ENCODE peak calls at places on chromosomes 7 and 10, in nine cellular contexts. S, G, X, Q, C, W, M, H and A are unnamed samples.

GRCh38 chr10:16909271-16909767 is 92.1 kb upstream of the RSU1 start:
- DNase-seq in S (no peak), G (no peak), X (no peak), Q (no peak), C (no peak), W (no peak), M (no peak), H (no peak), A (no peak)

GRCh38 chr10:112262556-112262955 is 20.6 kb upstream of the TECTB start:
- DNase-seq in S (no peak), G (no peak), X (no peak), Q (no peak), C (no peak), W (no peak), M (no peak), H (no peak), A (no peak)

GRCh38 chr10:26486985-26487850 is 49.1 kb downstream of the APBB1IP start:
- DNase-seq in S (peak; percentile 65), G (peak; percentile 63), X (peak; percentile 73), Q (peak; percentile 61), C (peak; percentile 74), W (peak; percentile 38), M (no peak), H (no peak), A (no peak)

GRCh38 chr10:86139066-86139657 is 227.4 kb downstream of the GRID1 start:
- DNase-seq in S (no peak), G (no peak), X (peak; percentile 3), Q (no peak), C (peak; percentile 60), W (no peak), M (peak; percentile 52), H (no peak), A (peak; percentile 89)

GRCh38 chr10:17292375-17292774 is 64.3 kb downstream of the VIM start:
- DNase-seq in S (no peak), G (no peak), X (no peak), Q (no peak), C (no peak), W (no peak), M (no peak), H (no peak), A (no peak)

GRCh38 chr10:126247454-126247975 is 140.8 kb downstream of the ADAM12 start:
- DNase-seq in S (peak; percentile 65), G (no peak), X (no peak), Q (peak; percentile 94), C (peak; percentile 75), W (no peak), M (no peak), H (no peak), A (no peak)

GRCh38 chr7:77687747-77688144 is 8.5 kb upstream of the RSBN1L start:
- DNase-seq in S (no peak), G (no peak), X (peak; percentile 33), Q (no peak), C (no peak), W (no peak), M (no peak), H (no peak), A (no peak)

GRCh38 chr7:95772771-95773581 is 622 bp downstream of the DYNC1I1 start:
- DNase-seq in S (no peak), G (no peak), X (no peak), Q (no peak), C (peak; percentile 32), W (no peak), M (peak; percentile 33), H (no peak), A (peak; percentile 62)

GRCh38 chr10:26485150-26485941 is 47.2 kb downstream of the APBB1IP start:
- DNase-seq in S (no peak), G (no peak), X (no peak), Q (no peak), C (peak; percentile 17), W (no peak), M (no peak), H (no peak), A (no peak)

GRCh38 chr7:12770227-12770975 is 83.0 kb downstream of the ARL4A start:
- DNase-seq in S (no peak), G (no peak), X (no peak), Q (no peak), C (no peak), W (no peak), M (no peak), H (no peak), A (peak; percentile 12)

GRCh38 chr10:7708832-7709231 is 5.7 kb downstream of the ITIH2 start:
- DNase-seq in S (no peak), G (no peak), X (no peak), Q (no peak), C (no peak), W (no peak), M (no peak), H (no peak), A (no peak)

GRCh38 chr7:143263266-143264195 is at the start of gene GSTK1:
- DNase-seq in S (peak; percentile 94), G (peak; percentile 57), X (peak; percentile 75), Q (peak; percentile 70), C (peak; percentile 90), W (peak; percentile 78), M (peak; percentile 79), H (peak; percentile 62), A (peak; percentile 87)

GRCh38 chr7:32677593-32677992 is 182.3 kb downstream of the AVL9 start:
- DNase-seq in S (no peak), G (no peak), X (no peak), Q (no peak), C (no peak), W (no peak), M (no peak), H (no peak), A (no peak)

GRCh38 chr10:115931301-115931700 is 341.7 kb downstream of the GFRA1 start:
- DNase-seq in S (no peak), G (no peak), X (no peak), Q (no peak), C (no peak), W (no peak), M (no peak), H (no peak), A (no peak)

GRCh38 chr10:69571618-69572158 is 1.5 kb downstream of the NEUROG3 start:
- DNase-seq in S (no peak), G (no peak), X (no peak), Q (no peak), C (no peak), W (no peak), M (peak; percentile 60), H (no peak), A (peak; percentile 75)
- H3K4me3 ChIP-seq in S (no peak overlapping the region), G (peak overlapping the region; percentile 62), X (no peak overlapping the region), Q (no peak overlapping the region), C (no peak overlapping the region), W (no peak overlapping the region), M (peak overlapping the region; percentile 30), H (no peak overlapping the region), A (peak overlapping the region; percentile 39)

GRCh38 chr10:80351220-80351619 is 5.3 kb downstream of the DYDC1 start:
- DNase-seq in S (no peak), G (no peak), X (no peak), Q (no peak), C (no peak), W (no peak), M (no peak), H (no peak), A (no peak)

GRCh38 chr10:80359644-80360043 is 3.1 kb downstream of the DYDC2 start:
- DNase-seq in S (no peak), G (no peak), X (no peak), Q (no peak), C (no peak), W (no peak), M (no peak), H (no peak), A (no peak)

GRCh38 chr10:80356563-80356999 is at the start of the genes DYDC1 and DYDC2:
- DNase-seq in S (peak; percentile 48), G (no peak), X (peak; percentile 39), Q (no peak), C (peak; percentile 81), W (peak; percentile 4), M (peak; percentile 94), H (peak; percentile 33), A (peak; percentile 92)

GRCh38 chr10:80357804-80358125 is 1.2 kb downstream of the DYDC2 start:
- DNase-seq in S (no peak), G (no peak), X (no peak), Q (no peak), C (no peak), W (no peak), M (no peak), H (no peak), A (no peak)

GRCh38 chr10:80357000-80357803 is 621 bp downstream of the DYDC2 start:
- DNase-seq in S (no peak), G (no peak), X (no peak), Q (no peak), C (peak; percentile 49), W (no peak), M (peak; percentile 66), H (no peak), A (peak; percentile 85)
- H3K4me3 ChIP-seq in S (peak overlapping the region; percentile 26), G (peak overlapping the region; percentile 37), X (no peak overlapping the region), Q (no peak overlapping the region), C (peak overlapping the region; percentile 32), W (no peak overlapping the region), M (peak overlapping the region; percentile 50), H (no peak overlapping the region), A (peak overlapping the region; percentile 50)

GRCh38 chr7:132752431-132752830 is 176.2 kb upstream of the PLXNA4 start:
- DNase-seq in S (no peak), G (no peak), X (no peak), Q (no peak), C (no peak), W (no peak), M (no peak), H (no peak), A (no peak)

GRCh38 chr7:132751282-132751647 is 175.0 kb upstream of the PLXNA4 start:
- DNase-seq in S (no peak), G (no peak), X (no peak), Q (no peak), C (no peak), W (no peak), M (peak; percentile 65), H (no peak), A (peak; percentile 54)

GRCh38 chr7:132750530-132751281 is 174.4 kb upstream of the PLXNA4 start:
- DNase-seq in S (no peak), G (no peak), X (no peak), Q (no peak), C (peak; percentile 16), W (no peak), M (no peak), H (no peak), A (no peak)

GRCh38 chr7:132745510-132745909 is 169.2 kb upstream of the PLXNA4 start:
- DNase-seq in S (no peak), G (no peak), X (no peak), Q (no peak), C (no peak), W (no peak), M (no peak), H (no peak), A (no peak)

GRCh38 chr7:132750056-132750455 is 173.8 kb upstream of the PLXNA4 start:
- DNase-seq in S (no peak), G (no peak), X (no peak), Q (no peak), C (no peak), W (no peak), M (no peak), H (no peak), A (no peak)
- H3K4me3 ChIP-seq in S (no peak overlapping the region), G (no peak overlapping the region), X (no peak overlapping the region), Q (no peak overlapping the region), C (no peak overlapping the region), W (no peak overlapping the region), M (no peak overlapping the region), H (no peak overlapping the region), A (no peak overlapping the region)

DNA sequence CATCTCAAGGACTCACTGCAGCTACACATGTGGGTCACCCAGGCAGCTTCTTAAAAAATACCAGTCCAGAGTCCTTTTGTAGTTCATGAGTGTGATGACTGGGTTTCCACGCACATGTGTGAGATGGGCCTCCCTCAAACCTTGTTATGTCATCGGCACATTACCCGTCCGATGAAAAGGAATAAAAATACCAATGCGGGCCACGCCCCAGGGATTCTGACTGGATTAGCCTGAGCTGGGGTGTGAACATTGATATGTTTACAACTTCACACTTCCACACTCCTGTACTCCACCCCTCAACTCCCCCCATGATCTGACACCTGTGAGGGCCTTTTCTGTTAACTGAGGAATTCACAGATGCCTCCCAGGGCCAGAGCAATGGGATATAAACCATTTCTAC is 6.2 kb downstream of the SLC29A3 start:
- DNase-seq in S (no peak), G (no peak), X (no peak), Q (no peak), C (no peak), W (no peak), M (no peak), H (no peak), A (no peak)
- H3K4me3 ChIP-seq in S (no peak overlapping the region), G (no peak overlapping the region), X (no peak overlapping the region), Q (no peak overlapping the region), C (no peak overlapping the region), W (no peak overlapping the region), M (no peak overlapping the region), H (no peak overlapping the region), A (no peak overlapping the region)